ENCODE peak calls at places on chromosome 21, in five cellular contexts. One of them, this sample, is unnamed.

GRCh38 chr21:45363921-45364463 is 41.0 kb upstream of the COL18A1 start:
- DNase-seq in fibroblast of mammary gland: peak; percentile 100
- DNase-seq in NCI-H774: no peak
- DNase-seq in M059J: peak; percentile 100
- DNase-seq in cardiac fibroblast: peak; percentile 99
- DNase-seq in this sample: peak; percentile 97

GRCh38 chr21:35171385-35171784 is 122.3 kb upstream of the RUNX1 start:
- DNase-seq in fibroblast of mammary gland: no peak
- DNase-seq in NCI-H774: no peak
- DNase-seq in M059J: no peak
- DNase-seq in cardiac fibroblast: no peak
- DNase-seq in this sample: no peak

GRCh38 chr21:46100426-46100825 is 2.5 kb downstream of the COL6A2 start:
- DNase-seq in fibroblast of mammary gland: peak; percentile 85
- DNase-seq in NCI-H774: no peak
- DNase-seq in M059J: peak; percentile 75
- DNase-seq in cardiac fibroblast: peak; percentile 55
- DNase-seq in this sample: no peak

GRCh38 chr21:32382108-32382601 is 10.7 kb downstream of the URB1 start:
- DNase-seq in fibroblast of mammary gland: peak; percentile 38
- DNase-seq in NCI-H774: peak; percentile 77
- DNase-seq in M059J: peak; percentile 96
- DNase-seq in cardiac fibroblast: peak; percentile 56
- DNase-seq in this sample: peak; percentile 71

GRCh38 chr21:43958364-43959158 is 53.5 kb upstream of the TRAPPC10 start:
- DNase-seq in fibroblast of mammary gland: no peak
- DNase-seq in NCI-H774: no peak
- DNase-seq in M059J: no peak
- DNase-seq in cardiac fibroblast: no peak
- DNase-seq in this sample: no peak

GRCh38 chr21:15241997-15242767 is 177.4 kb upstream of the NRIP1 start:
- DNase-seq in fibroblast of mammary gland: no peak
- DNase-seq in NCI-H774: no peak
- DNase-seq in M059J: no peak
- DNase-seq in cardiac fibroblast: no peak
- DNase-seq in this sample: peak; percentile 49

GRCh38 chr21:32524010-32524719 is 61.2 kb downstream of the TCP10L start:
- DNase-seq in fibroblast of mammary gland: peak; percentile 90
- DNase-seq in NCI-H774: no peak
- DNase-seq in M059J: peak; percentile 93
- DNase-seq in cardiac fibroblast: peak; percentile 92
- DNase-seq in this sample: peak; percentile 75

GRCh38 chr21:21612446-21612845 is 614.2 kb downstream of the NCAM2 start:
- DNase-seq in fibroblast of mammary gland: peak; percentile 96
- DNase-seq in NCI-H774: no peak
- DNase-seq in M059J: peak; percentile 74
- DNase-seq in cardiac fibroblast: peak; percentile 88
- DNase-seq in this sample: peak; percentile 97

GRCh38 chr21:41369105-41369914 is 7.5 kb downstream of the MX2 start:
- DNase-seq in fibroblast of mammary gland: peak; percentile 31
- DNase-seq in NCI-H774: no peak
- DNase-seq in M059J: no peak
- DNase-seq in cardiac fibroblast: peak; percentile 19
- DNase-seq in this sample: peak; percentile 7

GRCh38 chr21:42997053-42997452 is 22.7 kb downstream of the PKNOX1 start:
- DNase-seq in fibroblast of mammary gland: peak; percentile 98
- DNase-seq in NCI-H774: no peak
- DNase-seq in M059J: peak; percentile 84
- DNase-seq in cardiac fibroblast: peak; percentile 96
- DNase-seq in this sample: peak; percentile 99

GRCh38 chr21:36203603-36203889 is 46.9 kb downstream of the DOP1B start:
- DNase-seq in fibroblast of mammary gland: peak; percentile 89
- DNase-seq in NCI-H774: no peak
- DNase-seq in M059J: peak; percentile 95
- DNase-seq in cardiac fibroblast: peak; percentile 64
- DNase-seq in this sample: peak; percentile 86

GRCh38 chr21:29523646-29524045 is 224.9 kb downstream of the BACH1 start:
- DNase-seq in fibroblast of mammary gland: peak; percentile 65
- DNase-seq in NCI-H774: no peak
- DNase-seq in M059J: no peak
- DNase-seq in cardiac fibroblast: peak; percentile 73
- DNase-seq in this sample: no peak

GRCh38 chr21:45655071-45655470 is 11.5 kb downstream of the PCBP3 start:
- DNase-seq in fibroblast of mammary gland: peak; percentile 87
- DNase-seq in NCI-H774: no peak
- DNase-seq in M059J: peak; percentile 12
- DNase-seq in cardiac fibroblast: peak; percentile 91
- DNase-seq in this sample: peak; percentile 68

This sample was measured in choroid plexus epithelial cell.